ENCODE peak calls at places on chromosomes 6 and 20, in seven cellular contexts. D, B, K, O, S, M and T are unnamed samples.
A peak's percentile ranks its signal among the peaks of the same experiment; 100 is the strongest.

GRCh38 chr6:111668410-111668809 is 62.7 kb upstream of the TRAF3IP2 start:
- DNase-seq in D (no peak), B (no peak), K (no peak), O (no peak), S (no peak), M (no peak), T (no peak)

GRCh38 chr6:135465903-135466302 is 31.6 kb downstream of the AHI1 start:
- DNase-seq in D (no peak), B (no peak), K (no peak), O (no peak), S (no peak), M (no peak), T (no peak)

GRCh38 chr20:1775117-1775516 is 117.5 kb upstream of the SIRPG start:
- DNase-seq in D (no peak), B (no peak), K (no peak), O (no peak), S (no peak), M (no peak), T (peak; percentile 8)

GRCh38 chr6:157323114-157323923 is at the start of gene TMEM242:
- DNase-seq in D (no peak), B (peak; percentile 91), K (peak; percentile 94), O (peak; percentile 96), S (peak; percentile 95), M (peak; percentile 96), T (peak; percentile 95)

GRCh38 chr6:20705741-20706140 is 171.5 kb downstream of the CDKAL1 start:
- DNase-seq in D (no peak), B (no peak), K (peak; percentile 3), O (no peak), S (no peak), M (no peak), T (no peak)

GRCh38 chr20:3068986-3069900 is 2.2 kb upstream of the OXT start:
- DNase-seq in D (no peak), B (no peak), K (peak; percentile 86), O (peak; percentile 68), S (no peak), M (no peak), T (no peak)

GRCh38 chr20:63279931-63280330 is 7.3 kb downstream of the ARFGAP1 start:
- DNase-seq in D (no peak), B (no peak), K (no peak), O (no peak), S (no peak), M (peak; percentile 16), T (no peak)

GRCh38 chr20:54980321-54980960 is 505.0 kb downstream of the DOK5 start:
- DNase-seq in D (no peak), B (no peak), K (no peak), O (no peak), S (no peak), M (no peak), T (no peak)

GRCh38 chr6:42710316-42710715 is 12.1 kb downstream of the PRPH2 start:
- DNase-seq in D (no peak), B (no peak), K (peak; percentile 51), O (no peak), S (no peak), M (no peak), T (peak; percentile 55)

GRCh38 chr6:79498842-79499241 is 38.4 kb downstream of the LCA5 start:
- DNase-seq in D (no peak), B (no peak), K (no peak), O (no peak), S (no peak), M (no peak), T (peak; percentile 1)

GRCh38 chr6:19731286-19731685 is 105.9 kb upstream of the ID4 start:
- DNase-seq in D (peak; percentile 35), B (no peak), K (peak; percentile 22), O (no peak), S (no peak), M (no peak), T (peak; percentile 79)

GRCh38 chr20:54128175-54128574 is 45.6 kb downstream of the CYP24A1 start:
- DNase-seq in D (no peak), B (no peak), K (no peak), O (no peak), S (no peak), M (no peak), T (no peak)

GRCh38 chr6:110881929-110882629 is 7.5 kb downstream of the AMD1 start:
- DNase-seq in D (no peak), B (no peak), K (no peak), O (no peak), S (no peak), M (no peak), T (peak; percentile 63)

GRCh38 chr6:130324657-130325056 is 41.2 kb upstream of the TMEM200A start:
- DNase-seq in D (no peak), B (no peak), K (no peak), O (no peak), S (no peak), M (no peak), T (peak; percentile 55)

GRCh38 chr20:43550456-43550855 is 8.4 kb upstream of the SGK2 start:
- DNase-seq in D (no peak), B (no peak), K (no peak), O (peak; percentile 32), S (no peak), M (no peak), T (no peak)

GRCh38 chr6:167501831-167502385 is 177.0 kb downstream of the TTLL2 start:
- DNase-seq in D (no peak), B (no peak), K (peak; percentile 79), O (no peak), S (no peak), M (no peak), T (no peak)

GRCh38 chr6:5422321-5422915 is 161.1 kb downstream of the FARS2 start:
- DNase-seq in D (no peak), B (peak; percentile 50), K (peak; percentile 78), O (no peak), S (no peak), M (no peak), T (peak; percentile 45)
- TF ChIP-seq CTCF in D (peak; percentile 63), B (peak; percentile 28), K (peak; percentile 83), O (no peak), S (peak; percentile 15), M (peak; percentile 19), T (peak; percentile 76)

DNA sequence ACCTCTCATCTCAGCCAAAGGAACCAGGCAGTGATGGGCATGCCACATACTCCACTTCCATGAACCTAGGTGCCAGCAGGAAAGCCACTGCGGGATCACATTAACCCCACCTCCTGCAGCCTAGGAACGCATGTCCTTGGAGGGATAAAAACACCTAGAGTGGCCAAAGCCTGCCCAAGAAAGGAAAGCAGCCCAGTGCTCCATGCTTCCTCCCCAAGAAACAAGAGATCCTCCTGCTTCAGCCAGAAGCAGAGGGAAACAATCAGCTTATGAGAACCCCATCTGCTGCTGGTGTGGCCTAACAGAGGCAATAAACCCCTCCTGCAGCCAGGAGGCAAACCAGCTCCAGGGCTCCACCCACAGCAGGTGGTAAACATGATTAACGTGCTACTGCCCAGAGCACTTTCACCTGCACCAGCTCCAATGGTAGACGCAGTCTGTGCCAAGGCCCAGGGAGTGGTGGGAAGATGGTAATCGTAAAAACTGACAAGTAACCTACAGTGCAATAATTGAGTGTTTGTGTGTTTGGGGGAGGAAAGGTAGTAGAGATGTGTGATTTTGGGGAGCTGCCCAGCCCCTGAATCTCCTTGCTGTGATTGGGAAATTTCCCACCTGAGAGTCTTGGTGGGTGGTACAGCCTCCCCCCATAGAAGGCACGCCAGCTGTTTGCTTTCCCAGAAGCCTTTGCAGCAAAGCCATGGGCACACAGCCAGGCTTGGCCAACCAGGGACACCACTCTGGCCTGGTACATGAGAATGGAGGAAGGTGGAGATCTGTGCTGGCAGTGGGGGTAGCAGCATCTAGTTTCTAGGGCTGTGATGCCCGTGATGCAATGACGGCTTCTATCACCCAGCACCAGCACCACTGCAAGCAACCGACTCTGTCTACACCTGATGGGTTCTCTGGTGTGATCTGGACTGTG is 50.6 kb upstream of the TBC1D7 start:
- DNase-seq in D (no peak), B (no peak), K (no peak), O (no peak), S (no peak), M (no peak), T (no peak)
- H3K4me3 ChIP-seq in D (no peak overlapping the region), B (no peak overlapping the region), K (no peak overlapping the region), O (no peak overlapping the region), S (no peak overlapping the region), M (no peak overlapping the region), T (no peak overlapping the region)

GRCh38 chr6:90294989-90295853 is 1.4 kb downstream of the BACH2 start:
- DNase-seq in D (no peak), B (peak; percentile 76), K (peak; percentile 85), O (peak; percentile 90), S (peak; percentile 91), M (peak; percentile 84), T (peak; percentile 31)

GRCh38 chr6:90297124-90297865 is 652 bp upstream of the BACH2 start:
- DNase-seq in D (no peak), B (no peak), K (no peak), O (no peak), S (no peak), M (no peak), T (no peak)

GRCh38 chr6:90296346-90297123 is at the start of gene BACH2:
- DNase-seq in D (no peak), B (peak; percentile 93), K (peak; percentile 98), O (peak; percentile 96), S (peak; percentile 94), M (peak; percentile 91), T (peak; percentile 82)

GRCh38 chr6:90294614-90294988 is 2.0 kb downstream of the BACH2 start:
- DNase-seq in D (no peak), B (no peak), K (no peak), O (peak; percentile 81), S (no peak), M (no peak), T (no peak)

GRCh38 chr6:90295854-90296345 is 743 bp downstream of the BACH2 start:
- DNase-seq in D (no peak), B (peak; percentile 81), K (peak; percentile 93), O (peak; percentile 90), S (peak; percentile 93), M (peak; percentile 82), T (peak; percentile 60)
- TF ChIP-seq CTCF in D (no peak), B (no peak), K (no peak), O (no peak), S (peak; percentile 26), M (no peak), T (no peak)

GRCh38 chr20:32050851-32051556 is 1.0 kb upstream of the HCK start:
- DNase-seq in D (no peak), B (peak; percentile 44), K (no peak), O (peak; percentile 93), S (peak; percentile 77), M (peak; percentile 94), T (no peak)
- H3K4me3 ChIP-seq in D (no peak overlapping the region), B (no peak overlapping the region), K (no peak overlapping the region), O (peak overlapping the region; percentile 51), S (peak overlapping the region; percentile 51), M (no peak overlapping the region), T (no peak overlapping the region)

GRCh38 chr6:63882208-63882607 is 246.6 kb downstream of the PHF3 start:
- DNase-seq in D (no peak), B (no peak), K (no peak), O (no peak), S (no peak), M (no peak), T (no peak)
- TF ChIP-seq CTCF in D (peak; percentile 25), B (peak; percentile 19), K (no peak), O (no peak), S (no peak), M (no peak), T (peak; percentile 42)

GRCh38 chr6:152052061-152052460 is 244.6 kb downstream of the ESR1 start:
- DNase-seq in D (no peak), B (no peak), K (no peak), O (no peak), S (no peak), M (no peak), T (no peak)
- H3K4me3 ChIP-seq in D (no peak overlapping the region), B (no peak overlapping the region), K (no peak overlapping the region), O (no peak overlapping the region), S (no peak overlapping the region), M (no peak overlapping the region), T (no peak overlapping the region)